ENCODE peak calls at places on chromosome 15, in eight cellular contexts. R is psoas muscle, G is keratinocyte, X is left ventricle myocardium inferior, L is tibial artery, P is thoracic aorta, Y is brain microvascular endothelial cell, B is Peyer's patch. D is an unnamed sample.

GRCh38 chr15:29103825-29104565 is 165.6 kb downstream of the NSMCE3 start:
- DNase-seq in R (peak; percentile 76), G (no peak), X (peak; percentile 68), L (no peak), P (no peak), Y (peak; percentile 79), B (peak; percentile 55), D (peak; percentile 13)

GRCh38 chr15:56040081-56041035 is 46.9 kb upstream of the NEDD4 start:
- DNase-seq in R (peak; percentile 54), G (peak; percentile 84), X (peak; percentile 27), L (peak; percentile 76), P (peak; percentile 45), Y (peak; percentile 94), B (peak; percentile 87), D (peak; percentile 82)

GRCh38 chr15:56244237-56244810 is 645 bp upstream of the RFX7 start:
- DNase-seq in R (peak; percentile 54), G (peak; percentile 64), X (no peak), L (peak; percentile 67), P (no peak), Y (peak; percentile 46), B (peak; percentile 58), D (no peak)

GRCh38 chr15:43514241-43515057 is 3.0 kb upstream of the MAP1A start:
- DNase-seq in R (peak; percentile 81), G (no peak), X (peak; percentile 74), L (no peak), P (no peak), Y (no peak), B (no peak), D (no peak)

GRCh38 chr15:78049691-78050440 is 27.6 kb downstream of the TBC1D2B start:
- DNase-seq in R (no peak), G (no peak), X (no peak), L (peak; percentile 48), P (no peak), Y (no peak), B (peak; percentile 82), D (peak; percentile 95)

GRCh38 chr15:66462630-66463029 is 34.9 kb downstream of the SNAPC5 start:
- DNase-seq in R (no peak), G (no peak), X (no peak), L (no peak), P (no peak), Y (no peak), B (no peak), D (no peak)

GRCh38 chr15:82951472-82952155 is 906 bp downstream of the HOMER2 start:
- DNase-seq in R (no peak), G (no peak), X (no peak), L (no peak), P (no peak), Y (no peak), B (no peak), D (no peak)

GRCh38 chr15:74040115-74040850 is 42.1 kb downstream of the GOLGA6A start:
- DNase-seq in R (peak; percentile 77), G (no peak), X (peak; percentile 48), L (peak; percentile 86), P (no peak), Y (peak; percentile 97), B (peak; percentile 64), D (peak; percentile 97)

GRCh38 chr15:73952171-73952912 is 26.1 kb downstream of the LOXL1 start:
- DNase-seq in R (peak; percentile 54), G (no peak), X (no peak), L (peak; percentile 72), P (no peak), Y (no peak), B (no peak), D (no peak)

DNA sequence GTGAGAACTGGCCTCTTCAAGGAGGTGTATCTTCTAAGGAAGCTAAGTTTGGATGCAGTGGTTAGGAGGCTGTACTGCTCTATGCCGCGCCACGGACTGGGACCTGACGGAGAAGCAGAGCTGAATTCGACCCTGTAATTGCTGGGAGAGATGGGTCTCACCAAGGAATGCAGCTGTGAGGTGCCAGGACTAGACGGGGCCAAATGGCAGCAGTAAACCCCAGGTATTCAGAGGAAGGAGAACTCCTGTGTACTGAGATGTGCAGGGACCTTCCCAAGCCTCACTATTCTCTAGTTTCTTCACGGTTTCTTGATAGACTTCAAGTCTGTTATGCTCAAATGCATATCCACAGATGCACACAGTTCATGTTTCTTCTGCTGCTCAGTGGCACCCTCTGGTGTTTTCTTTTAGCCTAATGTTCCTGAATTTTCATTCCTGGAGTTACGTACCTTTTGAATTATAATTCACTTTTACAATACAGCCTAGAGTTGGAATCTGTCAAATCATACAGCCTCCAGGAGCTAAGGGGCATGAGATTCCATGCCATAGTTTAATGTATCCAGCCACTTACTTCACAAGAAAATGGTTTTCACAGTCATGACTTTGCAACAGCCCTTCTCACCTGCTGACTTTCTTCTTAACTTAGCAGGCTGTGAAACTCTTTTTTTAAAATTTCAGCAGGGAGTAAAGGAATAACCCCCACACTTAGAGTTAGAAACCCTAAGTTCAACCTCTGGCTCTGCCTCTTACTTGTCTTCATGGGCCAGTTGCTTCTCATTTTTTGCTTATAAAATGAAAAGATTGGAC is 61.8 kb downstream of the GLDN start:
- DNase-seq in R (no peak), G (no peak), X (no peak), L (no peak), P (no peak), Y (peak; percentile 60), B (no peak), D (no peak)
- TF ChIP-seq CTCF in R (peak; percentile 46), G (peak; percentile 58), X (peak; percentile 64), L (peak; percentile 39), P (peak; percentile 33), Y (peak; percentile 73), B (no peak), D (peak; percentile 68)

DNA sequence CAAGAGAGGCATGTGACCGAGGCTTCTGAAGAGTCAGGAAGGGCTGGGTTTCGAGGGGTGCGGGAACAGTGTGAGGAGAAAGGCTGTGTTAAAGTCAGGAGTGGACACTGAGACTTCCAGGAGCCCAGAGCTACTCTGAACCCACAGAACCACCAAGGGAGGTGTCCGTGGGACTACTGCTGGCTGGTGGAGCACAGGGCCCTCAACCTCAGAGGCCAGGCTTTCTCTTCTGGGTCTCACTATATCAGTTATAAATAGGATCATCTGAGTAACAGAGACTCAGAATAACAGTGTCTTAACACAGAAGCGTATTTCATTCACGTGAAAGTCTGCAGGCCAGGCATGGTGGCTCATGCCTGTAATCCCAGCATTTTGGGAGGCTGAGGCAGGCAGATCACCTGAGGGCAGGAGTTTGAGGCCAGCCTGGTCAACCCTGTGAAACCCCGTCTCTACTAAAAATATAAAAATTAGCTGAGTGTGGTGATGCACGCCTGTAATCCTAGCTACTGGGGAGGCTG is 113.6 kb downstream of the TMEM266 start:
- DNase-seq in R (no peak), G (no peak), X (no peak), L (no peak), P (no peak), Y (no peak), B (no peak), D (no peak)
- H3K27me3 ChIP-seq in R (no peaks in the 10 kb centered on the region), G (peaks cover 4% of the 10 kb centered on the region), X (peaks cover 6% of the 10 kb centered on the region), L (no peaks in the 10 kb centered on the region), P (no peaks in the 10 kb centered on the region), Y (no peaks in the 10 kb centered on the region), B (no peaks in the 10 kb centered on the region), D (no peaks in the 10 kb centered on the region)

DNA sequence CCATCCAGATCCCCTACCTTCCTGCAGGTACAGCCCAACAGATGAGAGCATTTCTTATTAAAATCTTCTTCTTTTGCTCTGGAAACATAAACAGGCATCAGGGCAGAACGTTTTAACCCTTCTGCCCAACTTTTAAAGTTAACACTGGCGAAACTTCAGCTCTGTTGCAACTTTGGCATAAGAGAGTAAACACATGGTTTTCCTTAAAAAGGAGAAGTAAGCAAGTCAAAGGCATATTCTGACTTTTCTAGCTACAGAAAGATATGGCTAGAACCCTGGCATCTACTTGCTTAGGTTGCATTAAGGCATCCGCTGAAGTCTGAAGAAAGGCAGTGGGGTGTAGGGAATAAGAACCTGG is 13.3 kb upstream of the IL16 start:
- DNase-seq in R (no peak), G (no peak), X (no peak), L (no peak), P (no peak), Y (no peak), B (no peak), D (no peak)
- H3K4me3 ChIP-seq in R (peak overlapping the region; percentile 42), G (no peak overlapping the region), X (peak overlapping the region; percentile 53), L (peak overlapping the region; percentile 47), P (peak overlapping the region; percentile 47), Y (no peak overlapping the region), B (peak overlapping the region; percentile 22), D (no peak overlapping the region)

DNA sequence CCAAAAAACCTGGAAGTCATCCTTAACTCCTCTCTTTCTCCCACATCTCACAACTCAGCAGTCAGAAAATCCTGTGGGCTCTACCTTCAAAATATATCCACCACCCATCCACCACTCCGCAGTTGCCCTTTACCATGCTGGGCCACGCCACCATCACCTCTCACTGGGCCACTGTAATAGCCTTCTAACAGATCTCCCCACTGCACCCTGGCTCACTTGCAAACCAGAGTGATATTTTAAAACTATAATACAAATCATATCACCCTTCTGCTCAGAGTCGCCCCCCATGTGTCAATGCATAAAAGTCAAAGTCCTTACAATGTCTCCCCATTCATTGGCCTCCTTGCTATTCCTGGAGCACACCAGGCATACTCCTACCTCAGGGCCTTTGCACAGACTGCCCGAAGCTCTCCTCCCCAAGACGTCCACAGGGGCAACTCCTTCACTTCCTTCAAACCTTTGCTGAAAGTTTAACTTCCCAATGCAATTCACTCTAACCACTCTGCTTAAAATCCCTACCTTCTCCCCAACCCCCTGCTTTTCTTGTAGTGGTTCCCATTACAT is 1.5 kb upstream of the LIPC start:
- DNase-seq in R (no peak), G (no peak), X (no peak), L (no peak), P (no peak), Y (no peak), B (no peak), D (no peak)
- TF ChIP-seq CTCF in R (no peak), G (no peak), X (no peak), L (no peak), P (no peak), Y (no peak), B (no peak), D (no peak)

GRCh38 chr15:80251505-80252280 is at the start of gene CTXND1:
- DNase-seq in R (no peak), G (no peak), X (no peak), L (no peak), P (no peak), Y (no peak), B (no peak), D (no peak)
- H3K27me3 ChIP-seq in R (peaks cover 10% of the 10 kb centered on the region), G (peaks cover 44% of the 10 kb centered on the region), X (peaks cover 79% of the 10 kb centered on the region), L (no peaks in the 10 kb centered on the region), P (peaks cover 11% of the 10 kb centered on the region), Y (peaks cover 33% of the 10 kb centered on the region), B (peaks cover 16% of the 10 kb centered on the region), D (peaks cover 36% of the 10 kb centered on the region)